ENCODE peak calls at places on chromosomes 11 and 22, in five cellular contexts. P, Q, O, D and F are unnamed samples.
A peak's percentile ranks its signal among the peaks of the same experiment; 100 is the strongest.

GRCh38 chr22:39135092-39135896 is 17.2 kb downstream of the CBX7 start:
- DNase-seq in D (no peak), P (no peak), O (peak; percentile 37), Q (peak; percentile 70), F (no peak)

GRCh38 chr11:92107331-92107730 is 117.3 kb upstream of the FAT3 start:
- DNase-seq in D (no peak), P (no peak), Q (no peak), O (no peak), F (peak; percentile 8)

GRCh38 chr11:132137981-132138313 is 767.5 kb downstream of the NTM start:
- DNase-seq in D (no peak), O (no peak), Q (no peak), P (no peak), F (no peak)

GRCh38 chr11:80873309-80873999 is 1432.6 kb upstream of the TENM4 start:
- DNase-seq in P (no peak), D (no peak), O (no peak), Q (no peak), F (no peak)

GRCh38 chr22:44263547-44263946 is 49.2 kb downstream of the SHISAL1 start:
- DNase-seq in P (no peak), Q (no peak), D (no peak), O (no peak), F (no peak)

GRCh38 chr11:69531071-69531716 is 49.7 kb downstream of the LINC01488 start:
- DNase-seq in D (no peak), P (no peak), Q (no peak), O (no peak), F (no peak)

GRCh38 chr11:66334605-66335442 is 1.4 kb downstream of the RIN1 start:
- DNase-seq in Q (no peak), D (no peak), P (no peak), O (no peak), F (no peak)

GRCh38 chr11:6357222-6357621 is 33.1 kb upstream of the SMPD1 start:
- DNase-seq in P (no peak), D (no peak), O (no peak), Q (no peak), F (no peak)

GRCh38 chr11:121762820-121763219 is 310.1 kb upstream of the SORL1-AS1 start:
- DNase-seq in Q (no peak), P (peak; percentile 63), D (no peak), O (no peak), F (no peak)

GRCh38 chr11:64566915-64567882 is 23.8 kb upstream of the SLC22A12 start:
- DNase-seq in D (no peak), P (no peak), Q (no peak), O (no peak), F (no peak)

GRCh38 chr11:104813532-104813931 is 84.7 kb downstream of the CASP12 start:
- DNase-seq in Q (no peak), O (no peak), P (no peak), D (no peak), F (no peak)

GRCh38 chr11:32331098-32331497 is 104.2 kb downstream of the WT1 start:
- DNase-seq in Q (no peak), O (no peak), P (no peak), D (no peak), F (no peak)

GRCh38 chr22:42561856-42562255 is 8.1 kb downstream of the SERHL2 start:
- DNase-seq in P (no peak), D (no peak), O (no peak), Q (no peak), F (no peak)

GRCh38 chr22:38262051-38262795 is 10.6 kb downstream of the TMEM184B start:
- DNase-seq in D (no peak), Q (peak; percentile 71), P (no peak), O (peak; percentile 23), F (peak; percentile 63)

GRCh38 chr22:24411256-24412004 is 16.0 kb upstream of the ADORA2A start:
- DNase-seq in P (no peak), O (no peak), Q (no peak), D (no peak), F (no peak)

GRCh38 chr22:38327805-38328204 is 10.6 kb upstream of the CSNK1E start:
- DNase-seq in Q (no peak), P (no peak), D (no peak), O (no peak), F (no peak)

GRCh38 chr22:39567135-39567946 is 3.2 kb upstream of the CACNA1I start:
- DNase-seq in O (peak; percentile 45), P (no peak), Q (no peak), D (peak; percentile 36), F (peak; percentile 88)

GRCh38 chr11:8822476-8822875 is 88.5 kb upstream of the AKIP1 start:
- DNase-seq in O (no peak), P (no peak), D (no peak), Q (no peak), F (no peak)

GRCh38 chr11:130549393-130549999 is 101.1 kb downstream of the ADAMTS15 start:
- DNase-seq in D (no peak), P (no peak), O (no peak), Q (no peak), F (no peak)

GRCh38 chr11:2811206-2812091 is 74.1 kb downstream of the CDKN1C start:
- DNase-seq in O (no peak), D (no peak), Q (no peak), P (no peak), F (no peak)

GRCh38 chr22:48187272-48187855 is 1424.9 kb downstream of the TBC1D22A start:
- DNase-seq in O (no peak), D (no peak), Q (no peak), P (no peak), F (no peak)

GRCh38 chr11:66967670-66968425 is 7.3 kb upstream of the C11orf86 start:
- DNase-seq in P (no peak), D (no peak), Q (no peak), O (no peak), F (no peak)

GRCh38 chr11:65121447-65121864 is 478 bp downstream of the FAU start:
- DNase-seq in O (no peak), Q (no peak), D (no peak), P (no peak), F (peak; percentile 30)

GRCh38 chr11:8906629-8907028 is 4.4 kb upstream of the AKIP1 start:
- DNase-seq in D (no peak), O (no peak), P (no peak), Q (no peak), F (no peak)

GRCh38 chr11:46616551-46617450 is at the start of gene HARBI1:
- DNase-seq in O (peak; percentile 85), D (peak; percentile 87), Q (peak; percentile 94), P (peak; percentile 84), F (peak; percentile 89)

GRCh38 chr11:126109941-126110731 is 47.5 kb upstream of the CDON start:
- DNase-seq in P (no peak), D (no peak), Q (no peak), O (no peak), F (no peak)

GRCh38 chr22:17258015-17258827 is 39.0 kb upstream of the ADA2 start:
- DNase-seq in Q (peak; percentile 84), D (peak; percentile 23), P (peak; percentile 37), O (peak; percentile 23), F (peak; percentile 98)

GRCh38 chr22:44661070-44661469 is 40.9 kb upstream of the PRR5 start:
- DNase-seq in P (no peak), Q (no peak), O (no peak), D (no peak), F (no peak)

GRCh38 chr11:65262775-65263174 is 1.0 kb downstream of the POLA2 start:
- DNase-seq in Q (no peak), P (no peak), D (no peak), O (no peak), F (peak; percentile 27)

GRCh38 chr11:68759991-68760390 is 8.7 kb upstream of the TESMIN start:
- DNase-seq in O (no peak), P (no peak), D (no peak), Q (no peak), F (no peak)

GRCh38 chr22:49664371-49664881 is 163.2 kb downstream of the BRD1 start:
- DNase-seq in P (no peak), O (no peak), D (no peak), Q (no peak), F (no peak)

GRCh38 chr22:41725510-41726110 is 26.3 kb downstream of the MEI1 start:
- DNase-seq in Q (no peak), P (no peak), O (no peak), D (no peak), F (no peak)

GRCh38 chr11:88533001-88533400 is 195.5 kb upstream of the CTSC start:
- DNase-seq in D (no peak), Q (no peak), O (no peak), P (no peak), F (no peak)

GRCh38 chr11:74453373-74453975 is 13.9 kb downstream of the KCNE3 start:
- DNase-seq in Q (peak; percentile 61), P (no peak), O (peak; percentile 35), D (peak; percentile 43), F (peak; percentile 62)

GRCh38 chr11:78414321-78415051 is 3.1 kb downstream of the GAB2 start:
- DNase-seq in P (no peak), D (no peak), O (no peak), Q (no peak), F (no peak)

GRCh38 chr11:72333657-72334056 is 89.7 kb upstream of the PHOX2A start:
- DNase-seq in Q (no peak), P (no peak), D (no peak), O (peak; percentile 11), F (no peak)

GRCh38 chr11:112526699-112527410 is 266.2 kb upstream of the PLET1 start:
- DNase-seq in Q (no peak), P (no peak), O (no peak), D (no peak), F (no peak)

GRCh38 chr22:44530569-44530968 is 32.5 kb upstream of the RTL6 start:
- DNase-seq in O (no peak), P (no peak), Q (no peak), D (no peak), F (no peak)